ENCODE peak calls at places on chromosomes 12 and 14, in six cellular contexts. N is sigmoid colon, M is transverse colon, P is IMR-90, Z is prostate gland, S is A549. V is an unnamed sample. For H3K9me3, the result is how much of the 10 kb centered on the place peaks cover.

GRCh38 chr14:33839193-33840076 is 111.4 kb downstream of the EGLN3 start:
- DNase-seq in S (peak), Z (peak), P (peak), M (peak), N (no peak), V (peak)

GRCh38 chr14:67359319-67359774 is 257 bp downstream of the ATP6V1D start:
- DNase-seq in Z (no peak), M (peak), S (no peak), P (peak), N (peak), V (no peak)

GRCh38 chr12:14561677-14562076 is 6.0 kb downstream of the PLBD1 start:
- DNase-seq in P (no peak), M (no peak), N (no peak), Z (no peak), S (no peak), V (no peak)

GRCh38 chr12:71415336-71416231 is 24.0 kb upstream of the LGR5 start:
- DNase-seq in Z (peak), N (no peak), M (peak), P (peak), S (peak), V (no peak)

GRCh38 chr14:93114068-93114710 is 1.5 kb downstream of the ITPK1 start:
- DNase-seq in N (no peak), M (no peak), Z (no peak), S (no peak), P (no peak), V (no peak)

GRCh38 chr14:103127861-103128598 is 4.8 kb downstream of the TNFAIP2 start:
- DNase-seq in S (no peak), P (no peak), M (no peak), N (no peak), Z (no peak), V (no peak)

GRCh38 chr12:109893250-109893995 is 6.7 kb upstream of the TCHP start:
- DNase-seq in N (no peak), S (no peak), P (no peak), M (no peak), Z (no peak), V (no peak)

GRCh38 chr14:89957791-89958190 is 2.1 kb downstream of the TDP1 start:
- DNase-seq in M (no peak), N (no peak), S (no peak), P (no peak), Z (no peak), V (no peak)

GRCh38 chr12:96500686-96501085 is 11.3 kb downstream of the CFAP54 start:
- DNase-seq in P (peak), N (no peak), M (no peak), Z (no peak), S (no peak), V (no peak)
- TF ChIP-seq POLR2A in P (no peak), N (no peak), M (no peak), Z (no peak), S (no peak), V (no peak)

GRCh38 chr12:124407074-124407473 is 112.2 kb downstream of the RFLNA start:
- DNase-seq in Z (no peak), N (no peak), M (no peak), S (no peak), P (no peak), V (no peak)
- TF ChIP-seq CTCF in Z (no peak), N (no peak), M (no peak), S (no peak), P (no peak), V (no peak)

DNA sequence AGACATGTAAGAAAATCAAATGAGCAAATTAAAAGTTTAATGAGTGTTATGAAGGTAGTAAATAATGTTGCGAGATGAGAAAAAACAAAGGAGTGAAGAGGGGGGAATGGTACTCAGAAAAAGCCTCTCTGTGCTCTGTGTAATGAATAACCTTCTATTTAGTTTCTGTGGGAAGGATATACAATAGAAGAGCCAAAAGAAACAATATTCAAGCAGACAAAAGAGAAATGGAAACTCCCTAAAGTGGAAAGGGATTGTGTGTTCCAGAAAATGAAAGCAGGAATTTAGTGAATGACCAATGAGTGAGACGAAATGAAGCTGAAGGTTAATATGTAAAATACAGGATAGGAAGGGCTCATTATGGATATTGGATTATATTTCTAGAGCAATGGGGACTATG is 18.5 kb downstream of the OR4K1 start:
- DNase-seq in M (no peak), N (no peak), S (no peak), P (no peak), Z (no peak), V (no peak)
- H3K9me3 ChIP-seq in M (under half), N (under half), S (under half), P (under half), Z (under half), V (under half)

DNA sequence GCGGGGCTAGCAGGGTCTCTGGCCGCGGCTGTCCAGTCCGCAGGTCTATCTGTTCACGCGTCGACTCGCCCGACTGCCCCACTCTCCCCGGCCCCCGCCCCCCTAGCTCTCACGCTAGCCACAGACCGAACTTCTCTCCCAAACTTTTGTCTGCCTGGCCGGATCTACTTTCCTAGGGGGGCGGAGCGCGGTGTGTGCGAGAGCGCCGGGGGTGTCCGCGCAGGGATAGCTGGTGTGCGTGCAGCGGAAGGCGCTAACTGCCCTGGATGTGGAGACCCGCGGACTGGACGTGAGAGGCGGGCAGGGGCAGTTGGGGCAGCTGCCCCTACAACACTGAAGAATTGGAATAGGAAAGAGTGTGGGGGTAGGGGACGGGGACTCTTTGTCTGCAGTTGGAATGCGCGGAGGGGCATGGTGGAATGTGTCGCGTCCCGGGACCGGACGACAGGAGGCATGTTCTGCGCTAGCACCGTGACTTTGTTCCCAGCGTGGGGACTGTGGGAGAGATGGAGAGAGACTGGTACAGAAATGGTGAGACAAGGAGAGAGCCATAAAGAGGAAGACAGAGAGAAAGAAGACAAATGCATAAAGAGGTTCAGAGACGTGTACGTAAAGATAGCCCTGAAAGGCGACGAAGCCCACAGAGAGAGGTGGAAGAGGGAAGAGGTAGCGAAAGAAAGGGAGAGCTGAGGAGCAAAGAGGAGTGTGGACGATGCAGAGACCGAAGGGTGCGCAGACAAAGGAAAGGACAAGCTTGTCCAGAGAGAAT is at the start of gene AJUBA:
- DNase-seq in Z (peak), M (peak), P (peak), S (peak), N (peak), V (peak)
- TF ChIP-seq POLR2A in Z (peak), M (peak), P (peak), S (peak), N (peak), V (peak)

V was measured in uterus.